ENCODE peak calls at places on chromosome 15, in four cellular contexts. J, U, S and B are unnamed samples. For H3K36me3, the result is how much of the 10 kb centered on the place peaks cover.

GRCh38 chr15:45225506-45226273 is 26.3 kb upstream of the SLC28A2 start:
- DNase-seq in J (no peak), U (no peak), S (no peak), B (no peak)

GRCh38 chr15:79918278-79918677 is 21.5 kb upstream of the MTHFS start:
- DNase-seq in J (no peak), U (no peak), S (no peak), B (no peak)

GRCh38 chr15:39685999-39686613 is 96.5 kb downstream of the FSIP1 start:
- DNase-seq in J (no peak), U (peak), S (no peak), B (no peak)

GRCh38 chr15:34366271-34367043 is 539 bp downstream of the LPCAT4 start:
- DNase-seq in J (peak), U (peak), S (no peak), B (peak)

GRCh38 chr15:88252441-88252840 is 4.1 kb downstream of the NTRK3 start:
- DNase-seq in J (no peak), U (no peak), S (no peak), B (no peak)

GRCh38 chr15:58585668-58586461 is 154.1 kb downstream of the LIPC start:
- DNase-seq in J (no peak), U (no peak), S (no peak), B (no peak)

GRCh38 chr15:25175789-25176615 is 221.2 kb downstream of the SNRPN start:
- DNase-seq in J (peak), U (peak), S (no peak), B (no peak)

GRCh38 chr15:70280781-70281180 is 183.1 kb upstream of the TLE3 start:
- DNase-seq in J (no peak), U (no peak), S (no peak), B (no peak)

GRCh38 chr15:40028193-40028592 is 10.8 kb downstream of the SRP14 start:
- DNase-seq in J (no peak), U (no peak), S (no peak), B (no peak)

GRCh38 chr15:74345051-74345450 is 22.4 kb downstream of the CYP11A1 start:
- DNase-seq in J (no peak), U (no peak), S (no peak), B (no peak)

GRCh38 chr15:77642793-77643430 is 10.2 kb upstream of the LINGO1 start:
- DNase-seq in J (no peak), U (no peak), S (no peak), B (peak)

GRCh38 chr15:81023483-81024264 is 23.0 kb downstream of the TLNRD1 start:
- DNase-seq in J (peak), U (peak), S (no peak), B (peak)

GRCh38 chr15:97036301-97036700 is 705.8 kb downstream of the NR2F2 start:
- DNase-seq in J (no peak), U (no peak), S (no peak), B (no peak)

GRCh38 chr15:85667491-85668424 is 127.0 kb downstream of the KLHL25 start:
- DNase-seq in J (no peak), U (peak), S (no peak), B (peak)

GRCh38 chr15:49990835-49991540 is 128.0 kb downstream of the ATP8B4 start:
- DNase-seq in J (no peak), U (no peak), S (no peak), B (no peak)

GRCh38 chr15:97189152-97189551 is 771.4 kb upstream of the ARRDC4 start:
- DNase-seq in J (no peak), U (no peak), S (no peak), B (peak)

GRCh38 chr15:57327985-57328471 is 48.3 kb upstream of the CGNL1 start:
- DNase-seq in J (peak), U (no peak), S (no peak), B (peak)

GRCh38 chr15:91970142-91970541 is 116.6 kb downstream of the SLCO3A1 start:
- DNase-seq in J (peak), U (peak), S (no peak), B (peak)

GRCh38 chr15:54388746-54389145 is 410.5 kb downstream of the UNC13C start:
- DNase-seq in J (no peak), U (no peak), S (no peak), B (no peak)

GRCh38 chr15:38683382-38684242 is 119.0 kb upstream of the RASGRP1 start:
- DNase-seq in J (peak), U (peak), S (peak), B (no peak)

GRCh38 chr15:89409184-89409992 is 74.8 kb upstream of the POLG start:
- DNase-seq in J (no peak), U (no peak), S (no peak), B (no peak)

GRCh38 chr15:71447328-71448250 is 332.3 kb downstream of the THSD4 start:
- DNase-seq in J (no peak), U (no peak), S (no peak), B (peak)

GRCh38 chr15:57251941-57252340 is 124.4 kb upstream of the CGNL1 start:
- DNase-seq in J (no peak), U (no peak), S (no peak), B (no peak)

GRCh38 chr15:66785637-66786036 is 83.6 kb downstream of the SMAD6 start:
- DNase-seq in J (no peak), U (no peak), S (no peak), B (no peak)

GRCh38 chr15:93088200-93088980 is 621 bp downstream of the RGMA start:
- DNase-seq in J (peak), U (no peak), S (no peak), B (peak)
- H3K4me3 ChIP-seq in J (peak), U (peak), S (peak), B (peak)

DNA sequence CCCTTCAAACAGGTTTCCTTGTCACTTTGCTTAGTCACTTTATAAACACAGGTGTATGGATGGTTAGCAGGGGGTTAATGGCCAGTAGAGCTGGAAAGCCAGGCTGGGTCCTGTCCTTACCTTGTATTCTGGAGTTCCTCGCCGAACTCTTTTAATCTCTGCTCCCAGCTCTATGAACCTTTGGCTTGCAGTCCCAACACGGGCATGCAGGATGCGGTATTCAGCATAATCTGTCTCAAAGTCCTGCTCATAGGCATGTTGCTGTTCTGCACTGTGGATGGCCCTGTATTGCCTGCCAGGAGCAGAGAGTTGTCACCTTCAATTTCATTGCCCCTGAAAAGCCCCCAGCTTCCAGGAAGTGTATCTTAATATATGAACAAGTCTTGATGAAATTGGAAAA is 2.7 kb downstream of the ELL3 start:
- DNase-seq in J (no peak), U (no peak), S (no peak), B (no peak)
- H3K36me3 ChIP-seq in J (half or more), U (under half), S (under half), B (half or more)

GRCh38 chr15:101277943-101278564 is 769 bp upstream of the SELENOS start:
- DNase-seq in J (no peak), U (no peak), S (no peak), B (no peak)
- H3K4me3 ChIP-seq in J (peak), U (peak), S (peak), B (peak)

DNA sequence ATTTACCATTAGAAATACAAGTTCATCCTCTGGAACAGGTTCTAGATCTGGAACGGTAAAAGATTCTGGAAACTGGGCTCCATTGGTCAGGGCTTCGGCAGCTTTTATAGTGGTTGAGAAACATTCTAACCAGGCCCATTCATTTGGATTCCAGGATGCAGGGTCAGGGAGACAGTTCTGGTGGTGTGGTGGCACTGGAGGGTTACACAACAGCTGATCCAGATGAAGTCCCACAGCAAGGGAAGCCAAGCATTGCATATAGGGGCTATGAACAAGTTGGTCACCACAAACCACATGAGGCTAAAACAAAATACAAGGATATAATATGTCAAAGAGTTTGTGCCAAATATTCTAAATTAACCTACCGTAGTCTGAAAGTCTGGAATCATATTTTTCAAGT is 43.0 kb downstream of the FBXL22 start:
- DNase-seq in J (no peak), U (no peak), S (no peak), B (no peak)
- H3K36me3 ChIP-seq in J (half or more), U (half or more), S (under half), B (half or more)

GRCh38 chr15:65653341-65653740 is 31.6 kb downstream of the SLC24A1 start:
- DNase-seq in J (no peak), U (no peak), S (no peak), B (no peak)

GRCh38 chr15:65655026-65655425 is 33.3 kb downstream of the SLC24A1 start:
- DNase-seq in J (no peak), U (no peak), S (no peak), B (no peak)

GRCh38 chr15:65651831-65652749 is 30.4 kb downstream of the SLC24A1 start:
- DNase-seq in J (no peak), U (no peak), S (no peak), B (no peak)

GRCh38 chr15:65655457-65655856 is 33.7 kb downstream of the SLC24A1 start:
- DNase-seq in J (no peak), U (no peak), S (no peak), B (no peak)

DNA sequence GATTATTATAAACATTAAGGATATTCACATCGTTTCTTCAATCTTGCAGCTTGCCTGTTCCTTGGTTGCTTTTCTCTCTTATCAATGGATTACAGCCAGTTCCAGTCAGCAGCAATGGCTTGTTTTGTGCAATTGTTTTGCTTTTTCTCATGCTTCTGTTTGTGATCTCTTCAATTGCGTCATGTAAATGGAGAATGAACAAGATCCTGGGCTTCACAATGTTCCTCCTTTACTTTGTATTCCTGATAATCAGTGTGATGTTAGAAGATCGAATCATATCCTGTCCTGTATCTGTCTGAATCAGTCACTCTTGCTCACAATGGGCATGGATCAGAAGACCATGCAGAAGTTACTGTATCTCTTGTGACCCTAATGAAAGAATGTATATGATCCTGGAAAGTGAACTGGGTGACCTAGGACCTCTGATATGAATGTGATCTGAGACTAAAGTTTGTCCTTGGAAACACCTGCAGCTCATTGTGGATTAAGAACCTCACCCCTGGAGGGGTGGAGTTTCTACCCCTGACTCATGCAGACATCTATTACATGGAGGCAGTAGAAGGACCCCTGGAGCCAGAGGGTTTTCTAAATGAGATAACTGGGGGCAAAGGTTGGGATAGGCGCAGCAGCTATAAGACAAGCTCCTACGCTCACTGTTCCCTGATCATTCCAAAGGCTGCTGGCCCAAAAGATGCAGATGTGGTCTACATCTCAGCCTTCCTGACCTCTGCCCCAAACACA is 32.2 kb downstream of the SLC24A1 start:
- DNase-seq in J (no peak), U (no peak), S (no peak), B (no peak)
- H3K4me3 ChIP-seq in J (no peak), U (no peak), S (no peak), B (no peak)